ENCODE peak calls at places on chromosome 16, in seven cellular contexts. One of them, this sample, is unnamed.

GRCh38 chr16:28974007-28974436 is 556 bp upstream of the SPNS1 start:
- DNase-seq in activated gamma-delta T cell treated with Interleukin-2 at 50 U/mL for 16 hours: no peak
- DNase-seq in stimulated activated CD4-positive, alpha-beta T cell treated with anti-CD3 and anti-CD28 coated beads, Interleukin-1b, Interleukin-23, amount 100 ng/mL, for 24 hours: no peak
- DNase-seq in hippocampal formation: peak; percentile 49
- DNase-seq in NAMALWA: no peak
- DNase-seq in NCI-H1436: peak; percentile 29
- DNase-seq in AG09319: peak; percentile 27
- DNase-seq in this sample: peak; percentile 79

GRCh38 chr16:24430937-24431760 is 108.2 kb upstream of the RBBP6 start:
- DNase-seq in hippocampal formation: no peak
- DNase-seq in AG09319: no peak
- DNase-seq in NAMALWA: no peak
- DNase-seq in activated gamma-delta T cell treated with Interleukin-2 at 50 U/mL for 16 hours: no peak
- DNase-seq in NCI-H1436: no peak
- DNase-seq in stimulated activated CD4-positive, alpha-beta T cell treated with anti-CD3 and anti-CD28 coated beads, Interleukin-1b, Interleukin-23, amount 100 ng/mL, for 24 hours: no peak
- DNase-seq in this sample: no peak

GRCh38 chr16:88287219-88287618 is 95.5 kb upstream of the ZNF469 start:
- DNase-seq in activated gamma-delta T cell treated with Interleukin-2 at 50 U/mL for 16 hours: no peak
- DNase-seq in NCI-H1436: peak; percentile 32
- DNase-seq in stimulated activated CD4-positive, alpha-beta T cell treated with anti-CD3 and anti-CD28 coated beads, Interleukin-1b, Interleukin-23, amount 100 ng/mL, for 24 hours: no peak
- DNase-seq in AG09319: no peak
- DNase-seq in hippocampal formation: no peak
- DNase-seq in NAMALWA: peak; percentile 80
- DNase-seq in this sample: no peak

GRCh38 chr16:51665599-51665998 is 514.5 kb upstream of the SALL1 start:
- DNase-seq in activated gamma-delta T cell treated with Interleukin-2 at 50 U/mL for 16 hours: no peak
- DNase-seq in NAMALWA: no peak
- DNase-seq in AG09319: no peak
- DNase-seq in hippocampal formation: no peak
- DNase-seq in stimulated activated CD4-positive, alpha-beta T cell treated with anti-CD3 and anti-CD28 coated beads, Interleukin-1b, Interleukin-23, amount 100 ng/mL, for 24 hours: no peak
- DNase-seq in NCI-H1436: no peak
- DNase-seq in this sample: no peak

GRCh38 chr16:48366165-48367093 is 18.8 kb downstream of the SIAH1 start:
- DNase-seq in AG09319: peak; percentile 84
- DNase-seq in stimulated activated CD4-positive, alpha-beta T cell treated with anti-CD3 and anti-CD28 coated beads, Interleukin-1b, Interleukin-23, amount 100 ng/mL, for 24 hours: no peak
- DNase-seq in NCI-H1436: peak; percentile 51
- DNase-seq in hippocampal formation: no peak
- DNase-seq in NAMALWA: peak; percentile 86
- DNase-seq in activated gamma-delta T cell treated with Interleukin-2 at 50 U/mL for 16 hours: peak; percentile 30
- DNase-seq in this sample: peak; percentile 30

GRCh38 chr16:67235816-67236547 is 9.1 kb downstream of the TMEM208 start:
- DNase-seq in activated gamma-delta T cell treated with Interleukin-2 at 50 U/mL for 16 hours: no peak
- DNase-seq in AG09319: no peak
- DNase-seq in stimulated activated CD4-positive, alpha-beta T cell treated with anti-CD3 and anti-CD28 coated beads, Interleukin-1b, Interleukin-23, amount 100 ng/mL, for 24 hours: no peak
- DNase-seq in hippocampal formation: no peak
- DNase-seq in NAMALWA: no peak
- DNase-seq in NCI-H1436: no peak
- DNase-seq in this sample: no peak

GRCh38 chr16:30837904-30838303 is 50.9 kb upstream of the ZNF629 start:
- DNase-seq in activated gamma-delta T cell treated with Interleukin-2 at 50 U/mL for 16 hours: no peak
- DNase-seq in hippocampal formation: no peak
- DNase-seq in AG09319: no peak
- DNase-seq in stimulated activated CD4-positive, alpha-beta T cell treated with anti-CD3 and anti-CD28 coated beads, Interleukin-1b, Interleukin-23, amount 100 ng/mL, for 24 hours: no peak
- DNase-seq in NAMALWA: no peak
- DNase-seq in NCI-H1436: no peak
- DNase-seq in this sample: no peak

GRCh38 chr16:12868169-12868568 is 33.2 kb upstream of the SHISA9 start:
- DNase-seq in NAMALWA: no peak
- DNase-seq in AG09319: no peak
- DNase-seq in NCI-H1436: peak; percentile 76
- DNase-seq in stimulated activated CD4-positive, alpha-beta T cell treated with anti-CD3 and anti-CD28 coated beads, Interleukin-1b, Interleukin-23, amount 100 ng/mL, for 24 hours: no peak
- DNase-seq in hippocampal formation: no peak
- DNase-seq in activated gamma-delta T cell treated with Interleukin-2 at 50 U/mL for 16 hours: no peak
- DNase-seq in this sample: peak; percentile 54

GRCh38 chr16:11596572-11597226 is 10.0 kb upstream of the LITAF start:
- DNase-seq in AG09319: no peak
- DNase-seq in NCI-H1436: no peak
- DNase-seq in hippocampal formation: no peak
- DNase-seq in activated gamma-delta T cell treated with Interleukin-2 at 50 U/mL for 16 hours: no peak
- DNase-seq in stimulated activated CD4-positive, alpha-beta T cell treated with anti-CD3 and anti-CD28 coated beads, Interleukin-1b, Interleukin-23, amount 100 ng/mL, for 24 hours: no peak
- DNase-seq in NAMALWA: no peak
- DNase-seq in this sample: no peak

GRCh38 chr16:85929259-85929704 is 30.3 kb downstream of the IRF8 start:
- DNase-seq in AG09319: no peak
- DNase-seq in NAMALWA: no peak
- DNase-seq in hippocampal formation: no peak
- DNase-seq in activated gamma-delta T cell treated with Interleukin-2 at 50 U/mL for 16 hours: no peak
- DNase-seq in NCI-H1436: no peak
- DNase-seq in stimulated activated CD4-positive, alpha-beta T cell treated with anti-CD3 and anti-CD28 coated beads, Interleukin-1b, Interleukin-23, amount 100 ng/mL, for 24 hours: no peak
- DNase-seq in this sample: no peak

GRCh38 chr16:57615813-57616212 is 12.6 kb upstream of the ADGRG1 start:
- DNase-seq in activated gamma-delta T cell treated with Interleukin-2 at 50 U/mL for 16 hours: no peak
- DNase-seq in NCI-H1436: no peak
- DNase-seq in AG09319: no peak
- DNase-seq in stimulated activated CD4-positive, alpha-beta T cell treated with anti-CD3 and anti-CD28 coated beads, Interleukin-1b, Interleukin-23, amount 100 ng/mL, for 24 hours: no peak
- DNase-seq in NAMALWA: no peak
- DNase-seq in hippocampal formation: no peak
- DNase-seq in this sample: no peak

GRCh38 chr16:88345031-88345942 is 37.5 kb upstream of the ZNF469 start:
- DNase-seq in activated gamma-delta T cell treated with Interleukin-2 at 50 U/mL for 16 hours: no peak
- DNase-seq in NAMALWA: no peak
- DNase-seq in AG09319: no peak
- DNase-seq in stimulated activated CD4-positive, alpha-beta T cell treated with anti-CD3 and anti-CD28 coated beads, Interleukin-1b, Interleukin-23, amount 100 ng/mL, for 24 hours: no peak
- DNase-seq in hippocampal formation: no peak
- DNase-seq in NCI-H1436: no peak
- DNase-seq in this sample: no peak

GRCh38 chr16:908526-909155 is 62.1 kb downstream of the LMF1 start:
- DNase-seq in AG09319: no peak
- DNase-seq in hippocampal formation: no peak
- DNase-seq in NAMALWA: no peak
- DNase-seq in stimulated activated CD4-positive, alpha-beta T cell treated with anti-CD3 and anti-CD28 coated beads, Interleukin-1b, Interleukin-23, amount 100 ng/mL, for 24 hours: no peak
- DNase-seq in NCI-H1436: no peak
- DNase-seq in activated gamma-delta T cell treated with Interleukin-2 at 50 U/mL for 16 hours: no peak
- DNase-seq in this sample: peak; percentile 63

GRCh38 chr16:71351558-71351901 is 7.0 kb upstream of the CALB2 start:
- DNase-seq in AG09319: no peak
- DNase-seq in stimulated activated CD4-positive, alpha-beta T cell treated with anti-CD3 and anti-CD28 coated beads, Interleukin-1b, Interleukin-23, amount 100 ng/mL, for 24 hours: no peak
- DNase-seq in NCI-H1436: no peak
- DNase-seq in NAMALWA: no peak
- DNase-seq in activated gamma-delta T cell treated with Interleukin-2 at 50 U/mL for 16 hours: no peak
- DNase-seq in hippocampal formation: no peak
- DNase-seq in this sample: no peak

GRCh38 chr16:56956756-56957155 is 5.0 kb upstream of the CETP start:
- DNase-seq in activated gamma-delta T cell treated with Interleukin-2 at 50 U/mL for 16 hours: no peak
- DNase-seq in hippocampal formation: no peak
- DNase-seq in NAMALWA: peak; percentile 35
- DNase-seq in stimulated activated CD4-positive, alpha-beta T cell treated with anti-CD3 and anti-CD28 coated beads, Interleukin-1b, Interleukin-23, amount 100 ng/mL, for 24 hours: no peak
- DNase-seq in AG09319: no peak
- DNase-seq in NCI-H1436: no peak
- DNase-seq in this sample: no peak

GRCh38 chr16:67723151-67723915 is 4.2 kb upstream of the GFOD2 start:
- DNase-seq in AG09319: no peak
- DNase-seq in NCI-H1436: no peak
- DNase-seq in NAMALWA: no peak
- DNase-seq in hippocampal formation: no peak
- DNase-seq in activated gamma-delta T cell treated with Interleukin-2 at 50 U/mL for 16 hours: no peak
- DNase-seq in stimulated activated CD4-positive, alpha-beta T cell treated with anti-CD3 and anti-CD28 coated beads, Interleukin-1b, Interleukin-23, amount 100 ng/mL, for 24 hours: no peak
- DNase-seq in this sample: no peak